ENCODE peak calls at places on chromosome 1, in four cellular contexts. One of them, this sample, is unnamed.

GRCh38 chr1:30372792-30373433 is 350.5 kb downstream of the MATN1 start:
- DNase-seq in suprapubic skin: no peak
- DNase-seq in esophagus muscularis mucosa: peak
- DNase-seq in stomach: peak
- DNase-seq in this sample: no peak

GRCh38 chr1:149888999-149889289 is 10.4 kb upstream of the BOLA1 start:
- DNase-seq in suprapubic skin: no peak
- DNase-seq in esophagus muscularis mucosa: no peak
- DNase-seq in stomach: peak
- DNase-seq in this sample: no peak

GRCh38 chr1:167964646-167965045 is 27.8 kb upstream of the MPC2 start:
- DNase-seq in suprapubic skin: no peak
- DNase-seq in esophagus muscularis mucosa: no peak
- DNase-seq in stomach: no peak
- DNase-seq in this sample: no peak

GRCh38 chr1:182643699-182644098 is 39.5 kb upstream of the RGS16 start:
- DNase-seq in suprapubic skin: no peak
- DNase-seq in esophagus muscularis mucosa: no peak
- DNase-seq in stomach: no peak
- DNase-seq in this sample: no peak

GRCh38 chr1:7127322-7128050 is 342.2 kb downstream of the CAMTA1 start:
- DNase-seq in suprapubic skin: no peak
- DNase-seq in esophagus muscularis mucosa: no peak
- DNase-seq in stomach: no peak
- DNase-seq in this sample: no peak

GRCh38 chr1:36906555-36906954 is 127.8 kb downstream of the GRIK3 start:
- DNase-seq in suprapubic skin: no peak
- DNase-seq in esophagus muscularis mucosa: no peak
- DNase-seq in stomach: no peak
- DNase-seq in this sample: no peak

GRCh38 chr1:229629251-229629650 is 3.2 kb downstream of the URB2 start:
- DNase-seq in suprapubic skin: no peak
- DNase-seq in esophagus muscularis mucosa: no peak
- DNase-seq in stomach: no peak
- DNase-seq in this sample: no peak

GRCh38 chr1:246355421-246356230 is 151.5 kb downstream of the SMYD3 start:
- DNase-seq in suprapubic skin: no peak
- DNase-seq in esophagus muscularis mucosa: no peak
- DNase-seq in stomach: no peak
- DNase-seq in this sample: no peak

GRCh38 chr1:231553320-231553719 is 24.9 kb downstream of the TSNAX start:
- DNase-seq in suprapubic skin: no peak
- DNase-seq in esophagus muscularis mucosa: no peak
- DNase-seq in stomach: no peak
- DNase-seq in this sample: no peak

GRCh38 chr1:161839591-161839990 is 73.5 kb downstream of the ATF6 start:
- DNase-seq in suprapubic skin: no peak
- DNase-seq in esophagus muscularis mucosa: no peak
- DNase-seq in stomach: no peak
- DNase-seq in this sample: no peak

GRCh38 chr1:200436436-200436835 is 26.6 kb upstream of the ZNF281 start:
- DNase-seq in suprapubic skin: no peak
- DNase-seq in esophagus muscularis mucosa: no peak
- DNase-seq in stomach: no peak
- DNase-seq in this sample: no peak
- TF ChIP-seq POLR2AphosphoS5 in suprapubic skin: no peak
- TF ChIP-seq POLR2AphosphoS5 in esophagus muscularis mucosa: no peak
- TF ChIP-seq POLR2AphosphoS5 in stomach: no peak
- TF ChIP-seq POLR2AphosphoS5 in this sample: no peak

GRCh38 chr1:157240495-157241184 is 102.4 kb upstream of the ETV3 start:
- DNase-seq in suprapubic skin: no peak
- DNase-seq in esophagus muscularis mucosa: no peak
- DNase-seq in stomach: peak
- DNase-seq in this sample: no peak
- TF ChIP-seq POLR2A in suprapubic skin: no peak
- TF ChIP-seq POLR2A in esophagus muscularis mucosa: no peak
- TF ChIP-seq POLR2A in stomach: no peak
- TF ChIP-seq POLR2A in this sample: no peak

GRCh38 chr1:165887877-165888551 is 60.6 kb downstream of the UCK2 start:
- DNase-seq in suprapubic skin: no peak
- DNase-seq in esophagus muscularis mucosa: no peak
- DNase-seq in stomach: peak
- DNase-seq in this sample: no peak
- TF ChIP-seq POLR2AphosphoS5 in suprapubic skin: no peak
- TF ChIP-seq POLR2AphosphoS5 in esophagus muscularis mucosa: no peak
- TF ChIP-seq POLR2AphosphoS5 in stomach: no peak
- TF ChIP-seq POLR2AphosphoS5 in this sample: no peak

GRCh38 chr1:153545067-153546055 is at the start of gene S100A4:
- DNase-seq in suprapubic skin: peak
- DNase-seq in esophagus muscularis mucosa: peak
- DNase-seq in stomach: peak
- DNase-seq in this sample: peak
- TF ChIP-seq POLR2A in suprapubic skin: peak
- TF ChIP-seq POLR2A in esophagus muscularis mucosa: peak
- TF ChIP-seq POLR2A in stomach: no peak
- TF ChIP-seq POLR2A in this sample: no peak

GRCh38 chr1:16122361-16122881 is 33.4 kb downstream of the EPHA2 start:
- DNase-seq in suprapubic skin: no peak
- DNase-seq in esophagus muscularis mucosa: no peak
- DNase-seq in stomach: no peak
- DNase-seq in this sample: no peak

GRCh38 chr1:16120940-16121410 is 34.9 kb downstream of the EPHA2 start:
- DNase-seq in suprapubic skin: no peak
- DNase-seq in esophagus muscularis mucosa: no peak
- DNase-seq in stomach: peak
- DNase-seq in this sample: no peak

GRCh38 chr1:16124377-16125087 is 31.3 kb downstream of the EPHA2 start:
- DNase-seq in suprapubic skin: no peak
- DNase-seq in esophagus muscularis mucosa: no peak
- DNase-seq in stomach: no peak
- DNase-seq in this sample: no peak

GRCh38 chr1:16125088-16125470 is 30.8 kb downstream of the EPHA2 start:
- DNase-seq in suprapubic skin: no peak
- DNase-seq in esophagus muscularis mucosa: no peak
- DNase-seq in stomach: no peak
- DNase-seq in this sample: no peak

GRCh38 chr1:16122916-16123315 is 33.0 kb downstream of the EPHA2 start:
- DNase-seq in suprapubic skin: no peak
- DNase-seq in esophagus muscularis mucosa: no peak
- DNase-seq in stomach: no peak
- DNase-seq in this sample: no peak
- TF ChIP-seq POLR2AphosphoS5 in suprapubic skin: no peak
- TF ChIP-seq POLR2AphosphoS5 in esophagus muscularis mucosa: no peak
- TF ChIP-seq POLR2AphosphoS5 in stomach: no peak
- TF ChIP-seq POLR2AphosphoS5 in this sample: no peak

DNA sequence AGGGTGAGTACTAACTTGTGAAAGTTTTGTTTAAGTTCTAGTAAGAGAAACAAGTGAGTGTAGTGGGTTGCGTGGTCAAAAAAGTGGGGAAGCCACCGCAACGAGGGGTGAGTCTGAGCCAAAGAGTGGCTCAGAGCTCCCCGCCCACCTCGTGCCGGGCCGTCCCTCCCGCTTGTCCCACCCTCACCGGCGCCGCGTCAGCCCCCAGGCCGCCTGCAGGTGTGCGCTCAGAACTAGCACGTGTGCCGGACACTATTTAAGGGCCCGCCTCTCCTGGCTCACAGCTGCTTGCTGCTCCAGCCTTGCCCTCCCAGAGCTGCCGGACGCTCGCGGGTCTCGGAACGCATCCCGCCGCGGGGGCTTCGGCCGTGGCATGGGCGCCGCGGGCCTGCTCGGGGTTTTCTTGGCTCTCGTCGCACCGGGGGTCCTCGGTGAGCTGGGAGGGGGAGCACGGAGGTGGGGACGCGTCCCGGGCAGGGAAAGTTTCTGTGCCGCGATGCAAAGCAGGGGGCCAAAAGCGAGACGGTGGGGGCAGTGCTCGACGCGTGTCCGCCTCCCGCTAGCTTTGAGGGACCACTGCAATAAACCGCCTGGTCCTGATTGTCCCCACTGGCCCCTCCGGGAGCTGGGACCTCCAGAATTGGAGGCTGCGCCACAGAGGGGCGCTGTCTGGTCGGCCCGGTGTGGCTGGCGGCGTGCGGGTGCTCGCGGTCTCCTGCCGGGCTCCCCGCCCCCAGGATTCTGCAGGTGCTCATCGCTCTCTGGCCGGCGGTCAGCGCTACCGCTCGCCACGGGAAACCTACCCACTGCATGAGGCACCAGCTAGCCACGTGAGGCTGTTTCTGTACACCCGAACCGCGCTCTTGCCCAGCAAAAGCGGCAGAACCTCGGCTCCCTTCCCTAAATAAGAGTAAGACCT is at the start of gene CR2:
- DNase-seq in suprapubic skin: no peak
- DNase-seq in esophagus muscularis mucosa: no peak
- DNase-seq in stomach: peak
- DNase-seq in this sample: peak
- TF ChIP-seq POLR2A in suprapubic skin: no peak
- TF ChIP-seq POLR2A in esophagus muscularis mucosa: no peak
- TF ChIP-seq POLR2A in stomach: no peak
- TF ChIP-seq POLR2A in this sample: peak